ENCODE peak calls at places on chromosome X, in eight cellular contexts. N, U, I, B, G, W, X and Q are unnamed samples.

GRCh38 chrX:72572248-72573157 is at the start of gene HDAC8:
- DNase-seq in N (peak), U (peak), I (peak), B (peak), G (peak), W (peak), X (peak), Q (peak)

GRCh38 chrX:149631293-149632165 is at the start of gene TMEM185A:
- DNase-seq in N (peak), U (peak), I (peak), B (peak), G (peak), W (peak), X (peak), Q (peak)

GRCh38 chrX:41922694-41923171 is 621 bp downstream of the CASK start:
- DNase-seq in N (peak), U (peak), I (peak), B (no peak), G (no peak), W (peak), X (peak), Q (peak)

GRCh38 chrX:111095974-111096870 is at the start of gene PAK3:
- DNase-seq in N (no peak), U (peak), I (peak), B (peak), G (no peak), W (peak), X (peak), Q (no peak)

GRCh38 chrX:110987292-110987691 is 108.7 kb upstream of the PAK3 start:
- DNase-seq in N (no peak), U (no peak), I (peak), B (no peak), G (no peak), W (no peak), X (no peak), Q (no peak)

GRCh38 chrX:133005038-133005437 is 46.6 kb upstream of the HS6ST2 start:
- DNase-seq in N (no peak), U (peak), I (no peak), B (no peak), G (no peak), W (no peak), X (peak), Q (no peak)

GRCh38 chrX:53441531-53442321 is 7.6 kb upstream of the HSD17B10 start:
- DNase-seq in N (peak), U (peak), I (peak), B (no peak), G (peak), W (peak), X (peak), Q (peak)

GRCh38 chrX:3712870-3713224 is 602 bp downstream of the PRKX start:
- DNase-seq in N (no peak), U (no peak), I (peak), B (no peak), G (no peak), W (peak), X (no peak), Q (peak)

GRCh38 chrX:53768451-53769246 is 82.1 kb upstream of the HUWE1 start:
- DNase-seq in N (no peak), U (no peak), I (no peak), B (no peak), G (no peak), W (no peak), X (no peak), Q (no peak)

GRCh38 chrX:106415276-106415895 is 196.4 kb upstream of the RADX start:
- DNase-seq in N (no peak), U (peak), I (peak), B (no peak), G (no peak), W (no peak), X (no peak), Q (no peak)

GRCh38 chrX:48826135-48826875 is at the start of gene ERAS:
- DNase-seq in N (no peak), U (no peak), I (no peak), B (no peak), G (no peak), W (no peak), X (no peak), Q (no peak)
- TF ChIP-seq CTCF in N (no peak), U (no peak), I (no peak), B (no peak), G (no peak), W (no peak), X (no peak), Q (peak)

GRCh38 chrX:58025979-58026378 is 115.7 kb upstream of the ZXDA start:
- DNase-seq in N (no peak), U (peak), I (peak), B (no peak), G (peak), W (no peak), X (no peak), Q (no peak)
- TF ChIP-seq CTCF in N (peak), U (peak), I (no peak), B (peak), G (peak), W (peak), X (no peak), Q (peak)

GRCh38 chrX:19879742-19880378 is 7.5 kb downstream of the SH3KBP1 start:
- DNase-seq in N (no peak), U (no peak), I (no peak), B (no peak), G (no peak), W (no peak), X (no peak), Q (no peak)
- TF ChIP-seq CTCF in N (no peak), U (no peak), I (no peak), B (no peak), G (no peak), W (no peak), X (no peak), Q (no peak)

DNA sequence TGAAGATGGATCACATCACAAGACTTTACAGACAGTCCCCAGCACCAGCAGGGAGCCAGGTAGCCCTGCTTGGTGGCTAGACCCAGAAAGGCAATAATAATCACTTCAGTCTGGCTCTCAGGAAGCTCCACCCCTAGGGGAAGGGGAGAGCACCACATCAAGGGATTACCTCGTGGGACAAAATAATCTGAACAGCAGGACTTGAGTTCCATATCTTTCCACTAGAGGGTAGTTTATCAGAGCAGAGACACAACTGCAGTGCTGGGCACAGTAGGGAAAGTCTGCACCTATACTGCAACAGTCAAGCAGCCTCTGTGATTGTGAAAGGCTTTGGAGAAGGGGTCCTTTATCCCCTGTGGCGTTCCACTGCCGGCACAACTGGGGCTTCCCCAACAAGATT is 547.0 kb upstream of the POU3F4 start:
- DNase-seq in N (no peak), U (no peak), I (peak), B (no peak), G (no peak), W (no peak), X (no peak), Q (no peak)
- TF ChIP-seq CTCF in N (no peak), U (peak), I (no peak), B (no peak), G (no peak), W (no peak), X (no peak), Q (no peak)